ENCODE peak calls at places on chromosomes 4 and X, in six cellular contexts. F, I, W, X, C and Z are unnamed samples.

GRCh38 chr4:577499-578450 is 1.7 kb upstream of the TMEM271 start:
- DNase-seq in F (no peak), X (no peak), I (no peak), C (no peak), W (no peak), Z (peak; percentile 17)

GRCh38 chr4:130985371-130985770 is 1889.4 kb downstream of the C4orf33 start:
- DNase-seq in W (no peak), F (no peak), C (no peak), I (no peak), X (peak; percentile 18), Z (no peak)

GRCh38 chr4:34814266-34814665 is 1430.0 kb downstream of the ARAP2 start:
- DNase-seq in X (no peak), C (no peak), I (no peak), W (no peak), F (no peak), Z (no peak)

GRCh38 chr4:150224896-150225591 is 146.8 kb downstream of the DCLK2 start:
- DNase-seq in W (no peak), C (no peak), X (no peak), I (peak; percentile 93), F (no peak), Z (peak; percentile 99)

GRCh38 chr4:120850048-120850599 is 72.4 kb downstream of the PRDM5 start:
- DNase-seq in I (peak; percentile 42), W (no peak), F (no peak), C (no peak), X (no peak), Z (peak; percentile 52)

GRCh38 chrX:40772290-40772689 is 36.9 kb upstream of the MED14 start:
- DNase-seq in X (no peak), F (no peak), C (no peak), I (no peak), W (no peak), Z (no peak)

GRCh38 chr4:98446499-98447375 is 185.6 kb downstream of the RAP1GDS1 start:
- DNase-seq in X (no peak), W (peak; percentile 49), I (peak; percentile 61), C (peak; percentile 51), F (no peak), Z (peak; percentile 95)

GRCh38 chr4:6668391-6668790 is 25.3 kb upstream of the S100P start:
- DNase-seq in W (no peak), C (no peak), F (no peak), I (peak; percentile 56), X (no peak), Z (peak; percentile 52)

GRCh38 chrX:101460669-101461068 is 24.6 kb upstream of the ARMCX4 start:
- DNase-seq in X (no peak), C (no peak), W (no peak), F (no peak), I (no peak), Z (peak; percentile 43)

GRCh38 chr4:65661469-65661868 is 8.8 kb downstream of the EPHA5 start:
- DNase-seq in F (no peak), I (no peak), W (no peak), C (peak; percentile 34), X (no peak), Z (peak; percentile 14)

GRCh38 chr4:152209772-152210493 is 326.0 kb downstream of the FBXW7 start:
- DNase-seq in I (no peak), C (no peak), F (no peak), X (no peak), W (no peak), Z (no peak)

GRCh38 chrX:20968996-20969395 is 405.2 kb upstream of the CNKSR2 start:
- DNase-seq in I (no peak), C (no peak), W (no peak), F (no peak), X (no peak), Z (peak; percentile 6)

GRCh38 chr4:169621754-169622481 is 1.5 kb downstream of the CLCN3 start:
- DNase-seq in X (no peak), I (peak; percentile 66), F (no peak), W (no peak), C (no peak), Z (peak; percentile 84)

GRCh38 chr4:118979712-118980111 is 91.1 kb downstream of the SYNPO2 start:
- DNase-seq in C (no peak), W (no peak), F (no peak), I (no peak), X (no peak), Z (no peak)

GRCh38 chrX:106144755-106145639 is 23.1 kb upstream of the PWWP3B start:
- DNase-seq in I (no peak), F (no peak), W (no peak), C (no peak), X (no peak), Z (peak; percentile 1)

GRCh38 chr4:101346312-101346561 is 1.1 kb downstream of the PPP3CA start:
- DNase-seq in C (no peak), W (peak; percentile 41), F (no peak), X (no peak), I (no peak), Z (no peak)

GRCh38 chr4:35250771-35251170 is 993.5 kb downstream of the ARAP2 start:
- DNase-seq in F (no peak), W (no peak), C (no peak), I (no peak), X (no peak), Z (peak; percentile 4)

GRCh38 chr4:2318476-2318875 is 56.6 kb upstream of the MXD4 start:
- DNase-seq in X (no peak), W (no peak), I (no peak), F (no peak), C (no peak), Z (no peak)

GRCh38 chrX:120302434-120302833 is 8.8 kb downstream of the TMEM255A start:
- DNase-seq in F (no peak), I (no peak), W (peak; percentile 18), C (peak; percentile 66), X (no peak), Z (peak; percentile 41)

GRCh38 chr4:58247792-58248191 is 1137.6 kb upstream of the IGFBP7 start:
- DNase-seq in X (peak; percentile 4), F (no peak), C (no peak), I (no peak), W (no peak), Z (no peak)

GRCh38 chrX:24100713-24101112 is 46.0 kb downstream of the EIF2S3 start:
- DNase-seq in X (no peak), C (no peak), W (no peak), F (peak; percentile 47), I (peak; percentile 63), Z (peak; percentile 57)

GRCh38 chrX:11664211-11664888 is 1.4 kb downstream of the ARHGAP6 start:
- DNase-seq in F (no peak), X (peak; percentile 3), C (no peak), W (no peak), I (no peak), Z (peak; percentile 32)

GRCh38 chr4:54277691-54278090 is 48.6 kb downstream of the PDGFRA start:
- DNase-seq in W (no peak), F (no peak), C (no peak), X (no peak), I (peak; percentile 72), Z (peak; percentile 84)

GRCh38 chrX:30690330-30690729 is 37.1 kb downstream of the GK start:
- DNase-seq in F (no peak), X (no peak), C (no peak), W (no peak), I (no peak), Z (peak; percentile 36)

GRCh38 chr4:47490550-47490949 is 5.5 kb downstream of the ATP10D start:
- DNase-seq in X (peak; percentile 8), W (no peak), F (peak; percentile 37), C (no peak), I (no peak), Z (peak; percentile 62)

GRCh38 chr4:718460-718859 is 12.8 kb downstream of the PCGF3 start:
- DNase-seq in X (no peak), F (no peak), I (no peak), W (no peak), C (no peak), Z (no peak)

GRCh38 chrX:108437789-108438623 is at the start of gene COL4A6:
- DNase-seq in C (peak; percentile 27), X (peak; percentile 39), F (peak; percentile 58), I (peak; percentile 5), W (no peak), Z (no peak)

DNA sequence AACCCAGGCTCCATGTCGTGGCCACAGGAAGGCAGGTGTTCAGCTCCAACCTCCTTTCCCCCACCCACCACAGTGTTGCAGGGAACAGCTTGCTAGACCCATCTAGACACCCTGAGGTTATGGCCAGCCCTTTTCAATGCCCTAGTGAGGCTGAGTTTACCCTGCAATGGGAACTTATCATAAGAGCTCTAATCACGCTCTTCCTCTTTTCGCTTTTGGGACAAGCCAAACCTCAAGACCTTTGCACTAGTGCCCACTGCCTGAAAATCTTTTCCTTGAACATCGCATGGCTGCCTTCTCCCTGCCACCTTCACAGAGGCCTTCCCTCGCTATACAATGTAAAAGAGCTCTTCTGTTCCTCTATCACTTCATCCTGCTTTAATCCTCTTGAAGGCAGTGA is 2.4 kb upstream of the FGFBP2 start:
- DNase-seq in I (no peak), C (no peak), F (no peak), W (no peak), X (no peak), Z (no peak)
- TF ChIP-seq CTCF in I (no peak), C (no peak), F (no peak), W (no peak), X (no peak), Z (no peak)

GRCh38 chr4:4401049-4401448 is 14.1 kb downstream of the NSG1 start:
- DNase-seq in C (no peak), F (no peak), X (no peak), I (no peak), W (no peak), Z (no peak)

GRCh38 chr4:4398430-4398829 is 11.5 kb downstream of the NSG1 start:
- DNase-seq in W (no peak), C (peak; percentile 3), X (no peak), F (no peak), I (no peak), Z (no peak)

GRCh38 chr4:4405358-4405962 is 18.6 kb downstream of the NSG1 start:
- DNase-seq in X (no peak), C (no peak), F (no peak), W (no peak), I (no peak), Z (no peak)

GRCh38 chr4:4406455-4407298 is 19.8 kb downstream of the NSG1 start:
- DNase-seq in F (no peak), W (no peak), C (no peak), I (no peak), X (no peak), Z (no peak)

GRCh38 chr4:4402966-4403365 is 16.1 kb downstream of the NSG1 start:
- DNase-seq in C (no peak), W (no peak), F (no peak), I (no peak), X (no peak), Z (no peak)
- TF ChIP-seq CTCF in C (no peak), W (no peak), F (no peak), I (no peak), X (no peak), Z (no peak)

DNA sequence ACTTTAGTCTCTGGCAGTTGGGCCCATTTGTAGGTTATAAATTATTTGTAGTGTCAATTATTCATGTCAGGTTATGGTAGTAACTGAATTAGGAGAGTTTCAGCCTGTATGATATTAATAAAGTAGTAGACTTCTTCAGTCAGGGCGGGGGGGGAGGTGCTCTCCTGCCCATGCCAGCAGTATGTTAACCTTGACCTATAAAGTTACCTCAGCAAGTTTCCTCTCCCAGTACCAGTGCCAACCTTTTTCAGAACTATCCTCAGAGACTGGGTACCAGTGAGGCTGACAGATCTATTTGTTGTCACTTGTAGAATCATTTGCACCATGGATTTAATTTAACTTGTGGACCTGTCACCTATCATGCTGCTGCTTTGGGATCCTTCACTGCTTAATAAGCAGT is 88.0 kb downstream of the PRRG1 start:
- DNase-seq in I (no peak), C (no peak), W (no peak), X (no peak), F (no peak), Z (no peak)
- TF ChIP-seq CTCF in I (no peak), C (no peak), W (no peak), X (no peak), F (no peak), Z (no peak)

GRCh38 chrX:73943900-73944581 is 359.9 kb upstream of the ZCCHC13 start:
- DNase-seq in I (peak; percentile 89), W (peak; percentile 75), C (peak; percentile 90), X (peak; percentile 80), F (peak; percentile 83), Z (peak; percentile 90)
- TF ChIP-seq CTCF in I (no peak), W (no peak), C (no peak), X (no peak), F (no peak), Z (no peak)